ENCODE peak calls at places on chromosomes 11 and 22, in eight cellular contexts. O is skeletal muscle cell; Z is NCI-H2029 treated with DMSO at 0.1 percent for 48 hours; W is activated T-cell treated with anti-CD3 and anti-CD28 coated beads, Interleukin-2, amount 50 U/mL, for 72 hours; E is EH; Q is T-helper 1 cell; I is ELR; P is hypothalamus. M is an unnamed sample.
A peak's percentile ranks its signal among the peaks of the same experiment; 100 is the strongest.

GRCh38 chr11:74021998-74022397 is 13.1 kb upstream of the UCP3 start:
- DNase-seq in O (no peak), Z (no peak), W (no peak), E (no peak), Q (no peak), I (no peak), P (no peak), M (no peak)

GRCh38 chr11:63552921-63553320 is 10.3 kb downstream of the PLAAT2 start:
- DNase-seq in O (no peak), Z (no peak), W (no peak), E (no peak), Q (no peak), I (no peak), P (no peak), M (no peak)

GRCh38 chr11:75919525-75919924 is 104.5 kb downstream of the UVRAG start:
- DNase-seq in O (no peak), Z (no peak), W (no peak), E (no peak), Q (no peak), I (no peak), P (no peak), M (no peak)

GRCh38 chr22:19526076-19526701 is 2.0 kb upstream of the CLDN5 start:
- DNase-seq in O (no peak), Z (no peak), W (no peak), E (no peak), Q (no peak), I (no peak), P (no peak), M (no peak)

GRCh38 chr11:23539556-23539955 is 679.3 kb upstream of the CCDC179 start:
- DNase-seq in O (peak; percentile 12), Z (no peak), W (no peak), E (peak; percentile 11), Q (no peak), I (peak; percentile 3), P (no peak), M (no peak)

GRCh38 chr11:2092956-2093412 is 46.2 kb downstream of the IGF2 start:
- DNase-seq in O (peak; percentile 43), Z (peak; percentile 72), W (peak; percentile 57), E (peak; percentile 36), Q (peak; percentile 36), I (peak; percentile 19), P (no peak), M (no peak)

GRCh38 chr11:66555416-66555815 is 8.7 kb downstream of the ACTN3 start:
- DNase-seq in O (no peak), Z (no peak), W (no peak), E (no peak), Q (no peak), I (no peak), P (no peak), M (no peak)

GRCh38 chr11:44613081-44613628 is 47.7 kb downstream of the CD82 start:
- DNase-seq in O (no peak), Z (no peak), W (no peak), E (no peak), Q (no peak), I (no peak), P (no peak), M (no peak)

GRCh38 chr22:17957683-17958082 is 66.7 kb downstream of the MICAL3 start:
- DNase-seq in O (no peak), Z (no peak), W (no peak), E (no peak), Q (no peak), I (no peak), P (no peak), M (no peak)

GRCh38 chr22:48486163-48486957 is 1341.3 kb downstream of the BRD1 start:
- DNase-seq in O (no peak), Z (no peak), W (no peak), E (no peak), Q (no peak), I (no peak), P (no peak), M (no peak)

GRCh38 chr22:21055880-21056319 is 10.2 kb downstream of the LRRC74B start:
- DNase-seq in O (no peak), Z (no peak), W (no peak), E (peak; percentile 19), Q (no peak), I (no peak), P (no peak), M (no peak)

GRCh38 chr11:119995730-119996491 is 142.0 kb downstream of the TRIM29 start:
- DNase-seq in O (no peak), Z (no peak), W (no peak), E (no peak), Q (no peak), I (no peak), P (no peak), M (no peak)